ENCODE peak calls at places on chromosomes 11 and 22, in seven cellular contexts. One of them, this sample, is unnamed.

GRCh38 chr11:76803811-76804600 is 20.9 kb downstream of the TSKU start:
- DNase-seq in thoracic aorta: no peak
- DNase-seq in activated B cell treated with CpG ODN at 0.5 μM for 24 hours: no peak
- DNase-seq in adrenal gland: no peak
- DNase-seq in HFFc6: no peak
- DNase-seq in CD8-positive, alpha-beta T cell: no peak
- DNase-seq in GM23338: no peak
- DNase-seq in this sample: peak; percentile 4

GRCh38 chr11:103619938-103620337 is 416.5 kb upstream of the DDI1 start:
- DNase-seq in thoracic aorta: no peak
- DNase-seq in activated B cell treated with CpG ODN at 0.5 μM for 24 hours: no peak
- DNase-seq in adrenal gland: no peak
- DNase-seq in HFFc6: no peak
- DNase-seq in CD8-positive, alpha-beta T cell: no peak
- DNase-seq in GM23338: no peak
- DNase-seq in this sample: no peak

GRCh38 chr22:37032535-37033460 is 13.3 kb downstream of the MPST start:
- DNase-seq in thoracic aorta: no peak
- DNase-seq in activated B cell treated with CpG ODN at 0.5 μM for 24 hours: no peak
- DNase-seq in adrenal gland: no peak
- DNase-seq in HFFc6: no peak
- DNase-seq in CD8-positive, alpha-beta T cell: no peak
- DNase-seq in GM23338: peak; percentile 54
- DNase-seq in this sample: no peak

GRCh38 chr11:44915621-44916020 is 35.1 kb downstream of the TP53I11 start:
- DNase-seq in thoracic aorta: no peak
- DNase-seq in activated B cell treated with CpG ODN at 0.5 μM for 24 hours: no peak
- DNase-seq in adrenal gland: no peak
- DNase-seq in HFFc6: no peak
- DNase-seq in CD8-positive, alpha-beta T cell: no peak
- DNase-seq in GM23338: no peak
- DNase-seq in this sample: no peak

GRCh38 chr11:76835928-76836612 is 24.6 kb upstream of the ACER3 start:
- DNase-seq in thoracic aorta: no peak
- DNase-seq in activated B cell treated with CpG ODN at 0.5 μM for 24 hours: no peak
- DNase-seq in adrenal gland: no peak
- DNase-seq in HFFc6: peak; percentile 55
- DNase-seq in CD8-positive, alpha-beta T cell: no peak
- DNase-seq in GM23338: no peak
- DNase-seq in this sample: no peak

GRCh38 chr11:88704505-88704904 is 361.3 kb downstream of the GRM5 start:
- DNase-seq in thoracic aorta: no peak
- DNase-seq in activated B cell treated with CpG ODN at 0.5 μM for 24 hours: no peak
- DNase-seq in adrenal gland: no peak
- DNase-seq in HFFc6: no peak
- DNase-seq in CD8-positive, alpha-beta T cell: no peak
- DNase-seq in GM23338: peak; percentile 43
- DNase-seq in this sample: no peak

GRCh38 chr11:925496-926301 is at the start of gene AP2A2:
- DNase-seq in thoracic aorta: no peak
- DNase-seq in activated B cell treated with CpG ODN at 0.5 μM for 24 hours: peak; percentile 96
- DNase-seq in adrenal gland: peak; percentile 92
- DNase-seq in HFFc6: peak; percentile 79
- DNase-seq in CD8-positive, alpha-beta T cell: peak; percentile 85
- DNase-seq in GM23338: peak; percentile 96
- DNase-seq in this sample: peak; percentile 95

GRCh38 chr22:37363593-37363992 is 63.7 kb downstream of the ELFN2 start:
- DNase-seq in thoracic aorta: no peak
- DNase-seq in activated B cell treated with CpG ODN at 0.5 μM for 24 hours: no peak
- DNase-seq in adrenal gland: no peak
- DNase-seq in HFFc6: no peak
- DNase-seq in CD8-positive, alpha-beta T cell: no peak
- DNase-seq in GM23338: no peak
- DNase-seq in this sample: no peak

GRCh38 chr11:131845255-131845654 is 474.8 kb downstream of the NTM start:
- DNase-seq in thoracic aorta: no peak
- DNase-seq in activated B cell treated with CpG ODN at 0.5 μM for 24 hours: no peak
- DNase-seq in adrenal gland: no peak
- DNase-seq in HFFc6: no peak
- DNase-seq in CD8-positive, alpha-beta T cell: no peak
- DNase-seq in GM23338: peak; percentile 77
- DNase-seq in this sample: no peak

GRCh38 chr11:111698852-111699559 is 67.2 kb downstream of the PPP2R1B start:
- DNase-seq in thoracic aorta: no peak
- DNase-seq in activated B cell treated with CpG ODN at 0.5 μM for 24 hours: no peak
- DNase-seq in adrenal gland: no peak
- DNase-seq in HFFc6: no peak
- DNase-seq in CD8-positive, alpha-beta T cell: no peak
- DNase-seq in GM23338: no peak
- DNase-seq in this sample: no peak

GRCh38 chr11:8011383-8011782 is 24.2 kb downstream of the EIF3F start:
- DNase-seq in thoracic aorta: no peak
- DNase-seq in activated B cell treated with CpG ODN at 0.5 μM for 24 hours: no peak
- DNase-seq in adrenal gland: no peak
- DNase-seq in HFFc6: no peak
- DNase-seq in CD8-positive, alpha-beta T cell: no peak
- DNase-seq in GM23338: no peak
- DNase-seq in this sample: no peak

GRCh38 chr11:8282621-8283509 is 19.2 kb upstream of the LMO1 start:
- DNase-seq in thoracic aorta: no peak
- DNase-seq in activated B cell treated with CpG ODN at 0.5 μM for 24 hours: no peak
- DNase-seq in adrenal gland: peak; percentile 28
- DNase-seq in HFFc6: no peak
- DNase-seq in CD8-positive, alpha-beta T cell: no peak
- DNase-seq in GM23338: peak; percentile 51
- DNase-seq in this sample: no peak

GRCh38 chr11:96963375-96963774 is 573.6 kb downstream of the JRKL start:
- DNase-seq in thoracic aorta: no peak
- DNase-seq in activated B cell treated with CpG ODN at 0.5 μM for 24 hours: no peak
- DNase-seq in adrenal gland: no peak
- DNase-seq in HFFc6: no peak
- DNase-seq in CD8-positive, alpha-beta T cell: no peak
- DNase-seq in GM23338: no peak
- DNase-seq in this sample: no peak

GRCh38 chr11:2260491-2261364 is 9.7 kb downstream of the ASCL2 start:
- DNase-seq in thoracic aorta: no peak
- DNase-seq in activated B cell treated with CpG ODN at 0.5 μM for 24 hours: no peak
- DNase-seq in adrenal gland: peak; percentile 11
- DNase-seq in HFFc6: no peak
- DNase-seq in CD8-positive, alpha-beta T cell: no peak
- DNase-seq in GM23338: no peak
- DNase-seq in this sample: no peak

GRCh38 chr11:99351620-99352019 is 330.9 kb downstream of the CNTN5 start:
- DNase-seq in thoracic aorta: no peak
- DNase-seq in activated B cell treated with CpG ODN at 0.5 μM for 24 hours: no peak
- DNase-seq in adrenal gland: no peak
- DNase-seq in HFFc6: no peak
- DNase-seq in CD8-positive, alpha-beta T cell: no peak
- DNase-seq in GM23338: no peak
- DNase-seq in this sample: no peak

GRCh38 chr22:43726964-43727543 is 85.1 kb downstream of the EFCAB6 start:
- DNase-seq in thoracic aorta: no peak
- DNase-seq in activated B cell treated with CpG ODN at 0.5 μM for 24 hours: no peak
- DNase-seq in adrenal gland: no peak
- DNase-seq in HFFc6: no peak
- DNase-seq in CD8-positive, alpha-beta T cell: no peak
- DNase-seq in GM23338: no peak
- DNase-seq in this sample: no peak

GRCh38 chr11:126123686-126124085 is 61.0 kb upstream of the CDON start:
- DNase-seq in thoracic aorta: no peak
- DNase-seq in activated B cell treated with CpG ODN at 0.5 μM for 24 hours: no peak
- DNase-seq in adrenal gland: no peak
- DNase-seq in HFFc6: no peak
- DNase-seq in CD8-positive, alpha-beta T cell: no peak
- DNase-seq in GM23338: no peak
- DNase-seq in this sample: no peak

GRCh38 chr11:93133710-93134109 is 64.1 kb downstream of the SLC36A4 start:
- DNase-seq in thoracic aorta: no peak
- DNase-seq in activated B cell treated with CpG ODN at 0.5 μM for 24 hours: no peak
- DNase-seq in adrenal gland: no peak
- DNase-seq in HFFc6: peak; percentile 39
- DNase-seq in CD8-positive, alpha-beta T cell: no peak
- DNase-seq in GM23338: no peak
- DNase-seq in this sample: no peak

GRCh38 chr11:93128574-93128973 is 69.2 kb downstream of the SLC36A4 start:
- DNase-seq in thoracic aorta: no peak
- DNase-seq in activated B cell treated with CpG ODN at 0.5 μM for 24 hours: no peak
- DNase-seq in adrenal gland: no peak
- DNase-seq in HFFc6: no peak
- DNase-seq in CD8-positive, alpha-beta T cell: no peak
- DNase-seq in GM23338: no peak
- DNase-seq in this sample: no peak

DNA sequence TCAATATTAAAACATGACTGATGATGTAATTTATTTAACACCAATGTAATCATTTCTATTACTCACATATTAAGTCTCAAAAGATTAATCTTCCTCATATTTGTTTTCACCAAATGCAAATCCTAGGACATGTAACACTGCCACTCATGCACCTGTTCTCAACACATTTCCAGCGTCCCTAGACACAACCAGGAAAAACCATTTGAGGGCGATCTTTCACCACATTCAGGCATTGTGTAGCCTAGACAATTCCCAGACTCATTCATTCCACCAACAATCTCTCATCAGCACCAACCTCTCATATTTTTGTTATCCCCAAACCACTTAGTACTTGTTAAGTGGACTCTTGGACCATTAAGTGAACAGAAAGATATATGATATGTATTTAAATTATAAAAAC is 66.1 kb downstream of the SLC36A4 start:
- DNase-seq in thoracic aorta: no peak
- DNase-seq in activated B cell treated with CpG ODN at 0.5 μM for 24 hours: no peak
- DNase-seq in adrenal gland: no peak
- DNase-seq in HFFc6: no peak
- DNase-seq in CD8-positive, alpha-beta T cell: no peak
- DNase-seq in GM23338: peak; percentile 62
- DNase-seq in this sample: no peak
- TF ChIP-seq CTCF in thoracic aorta: no peak
- TF ChIP-seq CTCF in activated B cell treated with CpG ODN at 0.5 μM for 24 hours: no peak
- TF ChIP-seq CTCF in adrenal gland: no peak
- TF ChIP-seq CTCF in HFFc6: peak; percentile 23
- TF ChIP-seq CTCF in CD8-positive, alpha-beta T cell: no peak
- TF ChIP-seq CTCF in GM23338: peak; percentile 91
- TF ChIP-seq CTCF in this sample: no peak

GRCh38 chr22:20522134-20522827 is 14.9 kb downstream of the MED15 start:
- DNase-seq in thoracic aorta: no peak
- DNase-seq in activated B cell treated with CpG ODN at 0.5 μM for 24 hours: no peak
- DNase-seq in adrenal gland: no peak
- DNase-seq in HFFc6: no peak
- DNase-seq in CD8-positive, alpha-beta T cell: no peak
- DNase-seq in GM23338: no peak
- DNase-seq in this sample: no peak
- TF ChIP-seq CTCF in thoracic aorta: no peak
- TF ChIP-seq CTCF in activated B cell treated with CpG ODN at 0.5 μM for 24 hours: no peak
- TF ChIP-seq CTCF in adrenal gland: no peak
- TF ChIP-seq CTCF in HFFc6: no peak
- TF ChIP-seq CTCF in CD8-positive, alpha-beta T cell: no peak
- TF ChIP-seq CTCF in GM23338: no peak
- TF ChIP-seq CTCF in this sample: no peak

GRCh38 chr11:61700720-61701119 is 20.5 kb downstream of the DAGLA start:
- DNase-seq in thoracic aorta: no peak
- DNase-seq in activated B cell treated with CpG ODN at 0.5 μM for 24 hours: no peak
- DNase-seq in adrenal gland: no peak
- DNase-seq in HFFc6: no peak
- DNase-seq in CD8-positive, alpha-beta T cell: no peak
- DNase-seq in GM23338: no peak
- DNase-seq in this sample: no peak

GRCh38 chr11:61702701-61703312 is 22.6 kb downstream of the DAGLA start:
- DNase-seq in thoracic aorta: no peak
- DNase-seq in activated B cell treated with CpG ODN at 0.5 μM for 24 hours: no peak
- DNase-seq in adrenal gland: no peak
- DNase-seq in HFFc6: no peak
- DNase-seq in CD8-positive, alpha-beta T cell: no peak
- DNase-seq in GM23338: no peak
- DNase-seq in this sample: peak; percentile 31

GRCh38 chr11:61700221-61700620 is 20.0 kb downstream of the DAGLA start:
- DNase-seq in thoracic aorta: no peak
- DNase-seq in activated B cell treated with CpG ODN at 0.5 μM for 24 hours: no peak
- DNase-seq in adrenal gland: no peak
- DNase-seq in HFFc6: peak; percentile 40
- DNase-seq in CD8-positive, alpha-beta T cell: no peak
- DNase-seq in GM23338: no peak
- DNase-seq in this sample: no peak

GRCh38 chr11:61699737-61700160 is 19.6 kb downstream of the DAGLA start:
- DNase-seq in thoracic aorta: no peak
- DNase-seq in activated B cell treated with CpG ODN at 0.5 μM for 24 hours: no peak
- DNase-seq in adrenal gland: peak; percentile 45
- DNase-seq in HFFc6: no peak
- DNase-seq in CD8-positive, alpha-beta T cell: no peak
- DNase-seq in GM23338: no peak
- DNase-seq in this sample: no peak

DNA sequence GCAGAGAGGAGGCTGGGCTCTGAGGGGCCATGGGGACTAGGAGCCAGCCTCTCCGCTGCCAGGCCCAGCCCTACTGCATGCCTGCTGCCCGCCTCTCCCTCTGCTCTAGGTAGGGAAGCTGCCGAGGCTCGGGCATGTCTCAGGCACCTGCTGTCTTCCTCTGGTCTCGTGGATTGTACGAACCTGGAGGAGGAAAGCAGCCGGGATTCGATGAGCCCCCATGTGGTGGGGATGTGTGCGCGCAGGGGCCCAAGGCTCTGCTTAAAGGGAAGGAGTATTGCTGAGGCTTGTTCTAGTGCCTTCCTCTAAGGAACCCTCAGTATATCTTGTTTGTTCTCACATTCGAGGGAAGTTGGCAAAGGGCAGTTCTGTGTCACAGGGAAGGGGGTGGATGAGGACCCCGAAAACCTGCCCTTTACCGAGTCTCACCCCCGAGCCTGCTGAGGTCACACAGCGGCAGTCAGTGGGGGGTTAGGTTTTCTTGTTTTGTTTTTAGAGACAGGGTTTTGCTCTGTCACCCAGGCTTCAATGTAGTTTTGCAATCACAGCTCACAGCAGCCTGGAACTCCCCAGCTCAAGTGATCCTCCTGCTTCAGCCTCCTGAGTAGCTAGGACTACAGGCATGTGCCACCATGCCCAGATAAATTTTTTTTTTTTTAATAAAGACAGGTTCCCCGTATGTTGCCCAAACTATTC is 21.3 kb downstream of the DAGLA start:
- DNase-seq in thoracic aorta: no peak
- DNase-seq in activated B cell treated with CpG ODN at 0.5 μM for 24 hours: no peak
- DNase-seq in adrenal gland: no peak
- DNase-seq in HFFc6: no peak
- DNase-seq in CD8-positive, alpha-beta T cell: no peak
- DNase-seq in GM23338: peak; percentile 91
- DNase-seq in this sample: no peak
- TF ChIP-seq CTCF in thoracic aorta: no peak
- TF ChIP-seq CTCF in activated B cell treated with CpG ODN at 0.5 μM for 24 hours: no peak
- TF ChIP-seq CTCF in adrenal gland: peak; percentile 17
- TF ChIP-seq CTCF in HFFc6: peak; percentile 58
- TF ChIP-seq CTCF in CD8-positive, alpha-beta T cell: no peak
- TF ChIP-seq CTCF in GM23338: peak; percentile 70
- TF ChIP-seq CTCF in this sample: no peak

DNA sequence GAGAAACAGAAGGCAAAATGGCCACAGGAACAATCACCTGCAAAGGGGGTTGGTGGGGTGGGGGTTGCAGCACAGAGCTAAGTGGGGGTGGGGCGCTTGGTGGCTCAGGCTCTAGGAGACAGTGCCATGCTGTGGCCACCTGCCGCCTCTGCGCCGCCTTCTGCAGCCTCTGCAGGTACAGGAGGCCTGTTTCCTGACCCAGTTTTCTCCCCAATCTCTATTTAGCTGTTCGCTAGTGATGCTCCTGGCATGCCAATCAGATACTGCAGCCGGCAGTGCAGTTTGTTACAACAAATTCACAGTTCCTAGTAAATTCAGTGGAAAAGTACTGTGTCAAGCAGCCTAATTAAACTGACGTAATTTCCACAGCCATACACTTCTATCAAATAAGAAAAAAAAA is 106.4 kb downstream of the SERGEF start:
- DNase-seq in thoracic aorta: no peak
- DNase-seq in activated B cell treated with CpG ODN at 0.5 μM for 24 hours: no peak
- DNase-seq in adrenal gland: peak; percentile 20
- DNase-seq in HFFc6: no peak
- DNase-seq in CD8-positive, alpha-beta T cell: no peak
- DNase-seq in GM23338: peak; percentile 92
- DNase-seq in this sample: no peak
- TF ChIP-seq CTCF in thoracic aorta: no peak
- TF ChIP-seq CTCF in activated B cell treated with CpG ODN at 0.5 μM for 24 hours: no peak
- TF ChIP-seq CTCF in adrenal gland: no peak
- TF ChIP-seq CTCF in HFFc6: peak; percentile 43
- TF ChIP-seq CTCF in CD8-positive, alpha-beta T cell: no peak
- TF ChIP-seq CTCF in GM23338: peak; percentile 70
- TF ChIP-seq CTCF in this sample: no peak